ENCODE peak calls at places on chromosomes 12 and 14, in seven cellular contexts. A is cerebellum, F is COR-L47, Q is aorta, P is GM03348, I is HuH-7.5, U is left lung. H is an unnamed sample.

GRCh38 chr12:63319936-63320633 is 169.1 kb upstream of the AVPR1A start:
- DNase-seq in P (no peak), U (no peak), I (no peak), A (no peak), F (no peak), Q (no peak), H (no peak)

GRCh38 chr12:89346741-89347324 is 5.5 kb downstream of the DUSP6 start:
- DNase-seq in Q (no peak), I (no peak), P (peak), F (no peak), U (no peak), A (no peak), H (no peak)

GRCh38 chr12:45611061-45611460 is 118.4 kb upstream of the ARID2 start:
- DNase-seq in U (no peak), A (no peak), Q (no peak), P (no peak), I (no peak), F (no peak), H (no peak)

GRCh38 chr14:30005114-30005698 is 77.6 kb upstream of the PRKD1 start:
- DNase-seq in A (peak), U (no peak), F (peak), I (peak), Q (no peak), P (peak), H (no peak)

GRCh38 chr12:66493841-66494240 is 185.0 kb downstream of the GRIP1 start:
- DNase-seq in U (no peak), Q (no peak), A (no peak), F (no peak), P (no peak), I (no peak), H (no peak)

GRCh38 chr14:40188006-40188405 is 755.8 kb upstream of the FBXO33 start:
- DNase-seq in U (no peak), P (no peak), A (no peak), F (no peak), Q (no peak), I (no peak), H (no peak)

GRCh38 chr12:91556909-91557308 is 374.3 kb upstream of the DCN start:
- DNase-seq in A (no peak), I (no peak), U (no peak), P (no peak), Q (no peak), F (no peak), H (no peak)

GRCh38 chr12:98446716-98447115 is 68.7 kb upstream of the TMPO start:
- DNase-seq in U (no peak), A (no peak), I (no peak), P (peak), F (no peak), Q (no peak), H (no peak)

GRCh38 chr12:120194226-120194533 is 335 bp downstream of the GCN1 start:
- DNase-seq in U (no peak), Q (no peak), I (no peak), P (no peak), A (no peak), F (no peak), H (no peak)

GRCh38 chr12:45354399-45354798 is 138.5 kb downstream of the ANO6 start:
- DNase-seq in F (no peak), I (no peak), P (no peak), A (no peak), Q (no peak), U (no peak), H (no peak)

GRCh38 chr14:89921346-89921745 is 33.2 kb downstream of the EFCAB11 start:
- DNase-seq in F (no peak), Q (no peak), P (no peak), I (no peak), A (no peak), U (no peak), H (no peak)

GRCh38 chr12:111598637-111599458 is at the start of gene ATXN2:
- DNase-seq in P (peak), Q (peak), I (peak), F (peak), A (peak), U (peak), H (peak)

GRCh38 chr12:66160704-66161103 is 9.1 kb downstream of the TMBIM4 start:
- DNase-seq in F (no peak), Q (peak), I (no peak), A (no peak), U (peak), P (no peak), H (no peak)

GRCh38 chr12:76143343-76144252 is 59.1 kb upstream of the NAP1L1 start:
- DNase-seq in I (no peak), U (no peak), Q (no peak), P (no peak), F (no peak), A (no peak), H (no peak)

GRCh38 chr14:102829106-102829505 is 51.9 kb downstream of the TRAF3 start:
- DNase-seq in P (no peak), A (no peak), U (no peak), I (no peak), F (peak), Q (no peak), H (no peak)

GRCh38 chr14:104624939-104625338 is 20.4 kb upstream of the TMEM179 start:
- DNase-seq in P (no peak), F (no peak), A (no peak), U (no peak), I (no peak), Q (no peak), H (no peak)

GRCh38 chr12:953776-954175 is 4.3 kb upstream of the RAD52 start:
- DNase-seq in P (peak), Q (no peak), I (no peak), A (peak), U (no peak), F (no peak), H (no peak)

GRCh38 chr14:77305696-77306095 is 15.0 kb downstream of the POMT2 start:
- DNase-seq in F (no peak), A (no peak), I (no peak), U (no peak), Q (no peak), P (no peak), H (no peak)

GRCh38 chr12:103548622-103549601 is 38.2 kb upstream of the STAB2 start:
- DNase-seq in U (no peak), Q (no peak), F (peak), A (peak), I (no peak), P (peak), H (peak)

GRCh38 chr12:62127516-62127915 is 132.7 kb upstream of the USP15 start:
- DNase-seq in A (no peak), P (no peak), U (no peak), I (no peak), F (no peak), Q (no peak), H (no peak)

GRCh38 chr12:69239922-69240624 is 704 bp downstream of the CPSF6 start:
- DNase-seq in I (peak), Q (peak), P (peak), A (peak), U (peak), F (peak), H (peak)

GRCh38 chr14:91586451-91586850 is 76.3 kb upstream of the PPP4R3A start:
- DNase-seq in I (no peak), U (no peak), Q (no peak), P (no peak), A (no peak), F (no peak), H (no peak)

GRCh38 chr12:75444444-75445136 is 36.0 kb upstream of the GLIPR1 start:
- DNase-seq in U (no peak), I (no peak), P (peak), F (no peak), A (no peak), Q (no peak), H (no peak)

GRCh38 chr14:52033131-52033642 is 35.7 kb downstream of the NID2 start:
- DNase-seq in F (no peak), P (peak), I (no peak), Q (no peak), A (no peak), U (no peak), H (no peak)

GRCh38 chr12:71838231-71838630 is 1.3 kb upstream of the TBC1D15 start:
- DNase-seq in F (no peak), Q (no peak), U (no peak), A (no peak), I (no peak), P (no peak), H (no peak)

GRCh38 chr12:15532364-15532977 is 210.2 kb downstream of the PTPRO start:
- DNase-seq in F (no peak), Q (no peak), I (peak), P (peak), U (no peak), A (no peak), H (peak)

GRCh38 chr12:12533238-12533829 is 29.3 kb downstream of the DUSP16 start:
- DNase-seq in Q (no peak), A (peak), I (peak), P (no peak), U (peak), F (peak), H (no peak)

GRCh38 chr12:27733052-27733656 is 22.5 kb downstream of the MRPS35 start:
- DNase-seq in Q (no peak), A (peak), F (no peak), I (no peak), U (no peak), P (peak), H (no peak)

GRCh38 chr12:62700091-62700490 is 233.5 kb downstream of the MON2 start:
- DNase-seq in A (no peak), F (no peak), U (no peak), P (no peak), I (no peak), Q (no peak), H (no peak)

GRCh38 chr12:26658991-26659390 is 174.0 kb downstream of the ITPR2 start:
- DNase-seq in F (no peak), I (no peak), P (peak), Q (no peak), A (no peak), U (no peak), H (no peak)

GRCh38 chr12:23884909-23885308 is 64.6 kb downstream of the SOX5 start:
- DNase-seq in P (no peak), I (no peak), U (no peak), Q (no peak), A (no peak), F (no peak), H (no peak)

GRCh38 chr14:64303471-64303917 is 9.3 kb upstream of the ESR2 start:
- DNase-seq in I (peak), U (no peak), Q (no peak), A (peak), F (peak), P (peak), H (no peak)

GRCh38 chr12:123532021-123532420 is 1.5 kb downstream of the RILPL1 start:
- DNase-seq in A (no peak), I (no peak), F (no peak), U (no peak), Q (no peak), P (peak), H (no peak)

GRCh38 chr14:27370775-27371174 is 772.9 kb upstream of the NOVA1 start:
- DNase-seq in I (no peak), F (no peak), A (no peak), P (no peak), U (no peak), Q (no peak), H (no peak)

GRCh38 chr12:72006766-72007165 is 68.1 kb downstream of the TPH2 start:
- DNase-seq in F (no peak), Q (no peak), P (no peak), I (no peak), A (no peak), U (no peak), H (no peak)

GRCh38 chr14:37792124-37792523 is 196.7 kb downstream of the TTC6 start:
- DNase-seq in A (no peak), Q (no peak), P (no peak), U (no peak), I (no peak), F (no peak), H (no peak)

GRCh38 chr12:122896662-122897061 is 738 bp upstream of the VPS37B start:
- DNase-seq in F (no peak), Q (no peak), I (no peak), U (no peak), P (no peak), A (no peak), H (no peak)

GRCh38 chr12:54136844-54137580 is 51.8 kb downstream of the SMUG1 start:
- DNase-seq in Q (peak), F (no peak), A (no peak), U (no peak), P (peak), I (no peak), H (no peak)

H was measured in activated gamma-delta T cell treated with anti-CD3 and anti-CD28 coated beads, Interleukin-2, amount 50 U/mL, for 16 hours.